ENCODE peak calls at places on chromosomes 4 and X, in six cellular contexts. A is fibroblast of lung, M is PC-3, N is K562, D is Karpas-422, K is H9. E is an unnamed sample.

GRCh38 chr4:121822796-121823504 is 733 bp downstream of the CCNA2 start:
- DNase-seq in K (peak; percentile 32), N (peak; percentile 55), D (peak; percentile 87), A (peak; percentile 37), M (peak; percentile 27), E (peak; percentile 10)

GRCh38 chr4:78426972-78427371 is 124.6 kb upstream of the ANXA3 start:
- DNase-seq in N (no peak), K (no peak), D (no peak), A (no peak), M (no peak), E (no peak)

GRCh38 chr4:46886711-46887110 is 22.3 kb downstream of the COX7B2 start:
- DNase-seq in K (no peak), D (peak; percentile 52), A (peak; percentile 12), N (no peak), M (peak; percentile 38), E (no peak)

GRCh38 chrX:108396188-108396885 is 41.9 kb downstream of the COL4A6 start:
- DNase-seq in M (peak; percentile 68), D (no peak), A (peak; percentile 43), K (peak; percentile 42), N (no peak), E (peak; percentile 92)

GRCh38 chr4:15544196-15544730 is 74.6 kb downstream of the CC2D2A start:
- DNase-seq in D (no peak), K (no peak), M (no peak), N (no peak), A (no peak), E (no peak)

GRCh38 chr4:177119021-177119461 is 190.6 kb upstream of the NEIL3 start:
- DNase-seq in K (no peak), N (no peak), D (no peak), M (no peak), A (peak; percentile 73), E (no peak)

GRCh38 chr4:99736846-99737245 is 79.2 kb upstream of the C4orf54 start:
- DNase-seq in D (no peak), K (no peak), A (no peak), M (no peak), N (no peak), E (no peak)

GRCh38 chr4:78800965-78801364 is 24.8 kb downstream of the BMP2K start:
- DNase-seq in A (no peak), N (no peak), K (no peak), M (no peak), D (no peak), E (no peak)

GRCh38 chr4:163681208-163681821 is 186.8 kb downstream of the TMA16 start:
- DNase-seq in A (no peak), M (peak; percentile 54), D (peak; percentile 95), K (no peak), N (peak; percentile 42), E (no peak)

DNA sequence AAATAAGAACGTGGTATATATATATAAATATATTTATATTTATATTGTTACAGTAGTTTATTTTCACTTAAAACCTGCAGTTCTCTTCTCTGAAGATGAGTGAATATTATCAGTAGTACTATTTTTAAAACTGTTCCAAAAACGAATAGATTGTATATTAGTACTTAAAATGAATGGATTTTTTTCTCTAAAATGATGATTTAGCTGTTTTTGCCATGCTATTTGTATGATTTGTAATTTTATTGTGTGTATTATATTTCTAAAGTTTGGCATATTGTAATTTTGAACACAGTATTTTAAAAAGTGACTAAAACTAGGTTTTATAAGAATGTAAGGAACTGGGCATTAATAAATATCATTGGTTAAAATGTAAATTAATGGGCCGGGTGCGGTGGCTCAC is 22.0 kb downstream of the TRAPPC11 start:
- DNase-seq in M (no peak), K (no peak), D (no peak), N (no peak), A (no peak), E (no peak)
- H3K4me1 ChIP-seq in M (no peaks in the 10 kb centered on the region), K (no peaks in the 10 kb centered on the region), D (no peaks in the 10 kb centered on the region), N (no peaks in the 10 kb centered on the region), A (no peaks in the 10 kb centered on the region), E (no peaks in the 10 kb centered on the region)

GRCh38 chrX:119635799-119636198 is 29.6 kb upstream of the NKRF start:
- DNase-seq in A (no peak), D (no peak), K (peak; percentile 29), M (no peak), N (no peak), E (no peak)
- H3K27ac ChIP-seq in A (no peak overlapping the region), D (no peak overlapping the region), K (no peak overlapping the region), M (no peak overlapping the region), N (no peak overlapping the region), E (no peak overlapping the region)

GRCh38 chr4:165541773-165542459 is 163.1 kb downstream of the CPE start:
- DNase-seq in D (no peak), A (no peak), M (no peak), N (peak; percentile 10), K (no peak), E (no peak)
- H2AFZ ChIP-seq in D (no peak overlapping the region), A (no peak overlapping the region), M (no peak overlapping the region), N (peak overlapping the region; percentile 47), K (no peak overlapping the region), E (no peak overlapping the region)

GRCh38 chr4:147829401-147830101 is 97.7 kb downstream of the ARHGAP10 start:
- DNase-seq in K (no peak), N (no peak), M (no peak), D (no peak), A (no peak), E (peak; percentile 76)
- H3K4me1 ChIP-seq in K (no peaks in the 10 kb centered on the region), N (no peaks in the 10 kb centered on the region), M (peaks cover 41% of the 10 kb centered on the region), D (no peaks in the 10 kb centered on the region), A (peaks cover 17% of the 10 kb centered on the region), E (peaks cover 74% of the 10 kb centered on the region)

GRCh38 chr4:156959298-156959702 is 12.3 kb downstream of the PDGFC start:
- DNase-seq in M (peak; percentile 80), N (no peak), A (peak; percentile 81), D (no peak), K (no peak), E (no peak)

GRCh38 chr4:156961241-156962068 is 10.1 kb downstream of the PDGFC start:
- DNase-seq in N (no peak), M (no peak), A (peak; percentile 78), K (no peak), D (no peak), E (no peak)

GRCh38 chr4:156962551-156962974 is 9.0 kb downstream of the PDGFC start:
- DNase-seq in M (peak; percentile 73), D (no peak), N (no peak), A (peak; percentile 92), K (no peak), E (no peak)

GRCh38 chr4:156962069-156962377 is 9.6 kb downstream of the PDGFC start:
- DNase-seq in D (no peak), M (no peak), A (no peak), N (no peak), K (no peak), E (no peak)

GRCh38 chr4:156963419-156963818 is 8.2 kb downstream of the PDGFC start:
- DNase-seq in M (no peak), N (no peak), K (no peak), D (no peak), A (no peak), E (no peak)
- H3K27ac ChIP-seq in M (peak overlapping the region; percentile 60), N (no peak overlapping the region), K (no peak overlapping the region), D (no peak overlapping the region), A (peak overlapping the region; percentile 72), E (no peak overlapping the region)

GRCh38 chr4:20520901-20521300 is 179.4 kb upstream of the PACRGL start:
- DNase-seq in N (no peak), K (no peak), M (peak; percentile 54), A (peak; percentile 80), D (no peak), E (peak; percentile 51)
- H2AFZ ChIP-seq in N (no peak overlapping the region), K (no peak overlapping the region), M (no peak overlapping the region), A (no peak overlapping the region), D (no peak overlapping the region), E (no peak overlapping the region)